ENCODE peak calls at places on chromosomes 4 and X, in eight cellular contexts. C is stimulated activated CD4-positive, alpha-beta T cell treated with anti-CD3 and anti-CD28 coated beads, TNF-alpha, amount 100 ng/mL, for 48 hours; Z is cardiac muscle cell; L is upper lobe of right lung; J is RWPE1; W is AG08396; I is GM10248; P is Jurkat, Clone E6-1. A is an unnamed sample.

GRCh38 chr4:47786958-47787370 is 50.9 kb downstream of the CORIN start:
- DNase-seq in C (no peak), Z (no peak), L (no peak), J (no peak), W (no peak), I (peak), P (no peak), A (peak)

GRCh38 chr4:23828779-23829178 is 61.1 kb downstream of the PPARGC1A start:
- DNase-seq in C (no peak), Z (no peak), L (no peak), J (no peak), W (no peak), I (no peak), P (no peak), A (no peak)

GRCh38 chr4:62256469-62256868 is 1056.3 kb downstream of the ADGRL3 start:
- DNase-seq in C (no peak), Z (no peak), L (no peak), J (no peak), W (no peak), I (no peak), P (no peak), A (no peak)

GRCh38 chr4:2166253-2166652 is 75.7 kb downstream of the HAUS3 start:
- DNase-seq in C (no peak), Z (no peak), L (no peak), J (no peak), W (no peak), I (no peak), P (no peak), A (no peak)

GRCh38 chrX:41085883-41086626 is 810 bp downstream of the USP9X start:
- DNase-seq in C (peak), Z (peak), L (peak), J (peak), W (peak), I (peak), P (no peak), A (no peak)

GRCh38 chrX:16897445-16897844 is 27.3 kb upstream of the RBBP7 start:
- DNase-seq in C (no peak), Z (no peak), L (no peak), J (no peak), W (no peak), I (no peak), P (no peak), A (no peak)

GRCh38 chr4:137735561-137736104 is 203.3 kb upstream of the PCDH18 start:
- DNase-seq in C (no peak), Z (no peak), L (peak), J (no peak), W (no peak), I (no peak), P (no peak), A (no peak)

GRCh38 chrX:44621088-44621487 is 78.4 kb upstream of the FUNDC1 start:
- DNase-seq in C (no peak), Z (no peak), L (no peak), J (no peak), W (no peak), I (no peak), P (no peak), A (no peak)

GRCh38 chrX:93422693-93423092 is 250.7 kb downstream of the NAP1L3 start:
- DNase-seq in C (no peak), Z (peak), L (no peak), J (peak), W (peak), I (peak), P (peak), A (no peak)

GRCh38 chrX:102517331-102517730 is 792 bp upstream of the TMSB15A start:
- DNase-seq in C (no peak), Z (no peak), L (no peak), J (no peak), W (no peak), I (no peak), P (peak), A (no peak)

GRCh38 chr4:57139783-57140182 is 29.6 kb upstream of the IGFBP7 start:
- DNase-seq in C (no peak), Z (no peak), L (no peak), J (no peak), W (no peak), I (no peak), P (no peak), A (no peak)

GRCh38 chr4:73832651-73833237 is 3.7 kb upstream of the CXCL6 start:
- DNase-seq in C (no peak), Z (no peak), L (no peak), J (no peak), W (no peak), I (no peak), P (peak), A (no peak)

GRCh38 chr4:1039493-1040343 is 28.3 kb downstream of the FGFRL1 start:
- DNase-seq in C (no peak), Z (peak), L (no peak), J (no peak), W (peak), I (no peak), P (no peak), A (no peak)

GRCh38 chrX:63754141-63754859 is 30.7 kb downstream of the ARHGEF9 start:
- DNase-seq in C (no peak), Z (no peak), L (no peak), J (peak), W (peak), I (peak), P (no peak), A (peak)

GRCh38 chr4:135515295-135515694 is 1313.7 kb upstream of the PABPC4L start:
- DNase-seq in C (no peak), Z (no peak), L (no peak), J (no peak), W (no peak), I (no peak), P (no peak), A (no peak)

GRCh38 chr4:148376151-148376550 is 66.1 kb downstream of the NR3C2 start:
- DNase-seq in C (no peak), Z (no peak), L (no peak), J (peak), W (peak), I (no peak), P (peak), A (no peak)

GRCh38 chr4:79917246-79917645 is 155.8 kb downstream of the ANTXR2 start:
- DNase-seq in C (peak), Z (no peak), L (no peak), J (peak), W (peak), I (peak), P (peak), A (no peak)

GRCh38 chr4:128853741-128854140 is 44.2 kb downstream of the JADE1 start:
- DNase-seq in C (no peak), Z (no peak), L (no peak), J (no peak), W (no peak), I (no peak), P (no peak), A (no peak)

GRCh38 chr4:10974371-10974770 is 289.8 kb upstream of the CLNK start:
- DNase-seq in C (no peak), Z (no peak), L (no peak), J (no peak), W (no peak), I (no peak), P (no peak), A (no peak)

GRCh38 chr4:124713213-124713592 is 671 bp upstream of the ANKRD50 start:
- DNase-seq in C (no peak), Z (peak), L (peak), J (peak), W (peak), I (peak), P (peak), A (no peak)

GRCh38 chr4:102420563-102421221 is 75.4 kb upstream of the SLC39A8 start:
- DNase-seq in C (no peak), Z (no peak), L (no peak), J (no peak), W (no peak), I (no peak), P (peak), A (no peak)

GRCh38 chr4:7462509-7462971 is 27.8 kb upstream of the PSAPL1 start:
- DNase-seq in C (no peak), Z (peak), L (no peak), J (peak), W (no peak), I (no peak), P (no peak), A (no peak)

A was measured in GM18507.